ENCODE peak calls at places on chromosomes 16 and 17, in four cellular contexts. X is WTC11, L is HepG2, H is K562. W is an unnamed sample.

GRCh38 chr17:3965123-3965800 is 1.0 kb upstream of the ATP2A3 start:
- DNase-seq in L (no peak), H (peak), X (peak), W (peak)

GRCh38 chr16:72384651-72385050 is 212.7 kb upstream of the PMFBP1 start:
- DNase-seq in X (no peak), H (no peak), L (no peak), W (no peak)

GRCh38 chr17:74076446-74076845 is 127.0 kb upstream of the RPL38 start:
- DNase-seq in L (no peak), H (no peak), X (no peak), W (no peak)

GRCh38 chr17:49959183-49959935 is 9.6 kb upstream of the DLX4 start:
- DNase-seq in L (no peak), X (peak), H (peak), W (no peak)

GRCh38 chr16:48511071-48511540 is 98.9 kb downstream of the N4BP1 start:
- DNase-seq in X (no peak), L (no peak), H (no peak), W (no peak)

GRCh38 chr17:79982986-79983385 is 52.7 kb downstream of the TBC1D16 start:
- DNase-seq in L (no peak), H (no peak), X (peak), W (no peak)

GRCh38 chr17:76968707-76969597 is 100.7 kb downstream of the MGAT5B start:
- DNase-seq in L (no peak), X (peak), H (peak), W (peak)

GRCh38 chr17:27810902-27811557 is 10.7 kb upstream of the NOS2 start:
- DNase-seq in L (no peak), H (no peak), X (no peak), W (no peak)

GRCh38 chr16:49623501-49624266 is 232.2 kb downstream of the ZNF423 start:
- DNase-seq in L (no peak), H (no peak), X (no peak), W (no peak)

GRCh38 chr16:67207857-67208524 is 9.1 kb downstream of the ELMO3 start:
- DNase-seq in L (no peak), H (peak), X (no peak), W (peak)

GRCh38 chr16:88992351-88993005 is 15.5 kb upstream of the CBFA2T3 start:
- DNase-seq in X (no peak), L (no peak), H (peak), W (no peak)

GRCh38 chr17:34542700-34543336 is 36.6 kb upstream of the TMEM132E start:
- DNase-seq in X (peak), L (no peak), H (peak), W (peak)

GRCh38 chr16:57084257-57084770 is 8.1 kb upstream of the CPNE2 start:
- DNase-seq in X (peak), H (peak), L (peak), W (peak)
- TF ChIP-seq FOXJ3 in X (no peak), H (no peak), L (no peak), W (no peak)

GRCh38 chr17:72975509-72975908 is 117.0 kb downstream of the SLC39A11 start:
- DNase-seq in X (no peak), L (no peak), H (no peak), W (no peak)

GRCh38 chr17:72978593-72979218 is 113.8 kb downstream of the SLC39A11 start:
- DNase-seq in X (no peak), H (peak), L (no peak), W (peak)

GRCh38 chr17:72974605-72975232 is 117.8 kb downstream of the SLC39A11 start:
- DNase-seq in L (peak), X (no peak), H (no peak), W (no peak)

GRCh38 chr17:72977768-72978417 is 114.6 kb downstream of the SLC39A11 start:
- DNase-seq in X (no peak), L (no peak), H (peak), W (no peak)

DNA sequence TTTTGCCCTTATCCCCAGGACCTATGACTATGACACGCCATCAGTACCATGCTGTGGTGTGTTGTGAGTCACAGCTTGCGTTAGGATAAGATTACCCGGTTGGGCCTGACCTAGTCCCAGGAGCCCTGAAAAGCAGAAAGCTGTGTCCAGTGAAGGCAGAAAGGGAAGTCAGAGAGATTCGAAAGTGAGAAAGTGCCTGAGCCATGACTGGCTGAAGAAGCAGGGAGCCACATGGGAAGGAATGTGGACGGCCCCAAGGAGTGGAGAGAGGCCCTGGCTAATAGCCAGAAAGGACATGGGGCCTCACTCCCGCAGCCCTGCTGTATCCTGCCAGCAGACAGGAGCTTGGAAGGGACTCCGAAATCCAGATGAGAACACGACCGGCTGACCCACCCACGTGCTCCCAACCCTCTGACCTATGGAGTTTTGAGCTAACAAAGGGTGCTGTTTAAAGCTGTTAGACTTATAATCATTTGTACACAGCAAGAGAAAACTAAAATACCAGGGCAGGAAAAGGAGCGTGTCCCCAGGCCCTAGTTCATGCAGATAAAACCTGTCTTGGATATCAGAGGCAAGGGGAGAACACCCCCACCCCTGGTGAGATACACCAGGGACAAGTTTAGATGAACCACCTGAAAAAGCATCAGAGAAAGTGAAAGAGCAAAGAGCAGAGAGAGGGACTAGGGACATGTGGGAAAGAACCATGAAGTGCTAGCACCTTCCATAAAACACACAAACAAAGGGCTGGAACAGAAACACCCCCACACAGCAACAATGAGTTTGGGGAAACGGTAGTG is 115.3 kb downstream of the SLC39A11 start:
- DNase-seq in H (peak), X (no peak), L (no peak), W (no peak)
- TF ChIP-seq FOXJ3 in H (no peak), X (no peak), L (no peak), W (no peak)

DNA sequence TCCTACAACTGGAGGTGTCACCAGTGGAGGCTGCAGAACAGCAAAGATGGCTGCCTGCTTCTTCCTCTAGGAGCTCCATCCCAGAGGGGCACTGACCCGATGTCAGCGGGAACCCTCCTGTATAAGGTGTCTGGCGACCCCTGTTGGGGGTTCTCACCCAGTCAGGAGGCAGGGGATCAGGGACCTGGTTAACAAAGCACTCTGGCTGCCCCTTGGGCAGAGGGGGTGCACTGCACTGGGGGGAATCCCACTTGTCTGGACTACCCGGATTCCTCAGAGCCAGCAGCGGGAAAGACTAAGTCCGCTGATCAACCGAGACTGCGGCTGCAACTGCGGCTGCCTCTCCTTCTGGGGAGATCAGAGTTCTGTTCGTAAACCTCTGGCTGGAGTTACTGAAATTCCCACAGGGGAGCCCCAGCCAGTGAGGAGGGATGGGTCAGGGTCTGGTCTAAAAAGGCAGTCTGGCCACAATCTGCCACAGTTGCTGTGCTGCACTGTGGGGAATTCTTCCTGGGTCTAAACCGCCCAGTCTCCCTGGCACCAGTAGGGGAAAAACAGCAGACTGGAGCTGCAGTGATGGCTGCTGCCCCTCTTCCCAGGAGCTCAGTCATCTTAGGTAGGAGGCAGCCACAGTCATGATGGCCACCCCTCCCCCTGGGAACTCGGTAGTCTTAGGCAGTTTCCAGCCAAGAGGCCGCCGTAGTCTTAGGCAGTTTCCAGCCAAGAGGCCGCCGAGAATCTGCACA is 213.4 kb downstream of the CYB561 start:
- DNase-seq in L (no peak), X (peak), H (peak), W (no peak)
- TF ChIP-seq FOXJ3 in L (no peak), X (no peak), H (no peak), W (no peak)

DNA sequence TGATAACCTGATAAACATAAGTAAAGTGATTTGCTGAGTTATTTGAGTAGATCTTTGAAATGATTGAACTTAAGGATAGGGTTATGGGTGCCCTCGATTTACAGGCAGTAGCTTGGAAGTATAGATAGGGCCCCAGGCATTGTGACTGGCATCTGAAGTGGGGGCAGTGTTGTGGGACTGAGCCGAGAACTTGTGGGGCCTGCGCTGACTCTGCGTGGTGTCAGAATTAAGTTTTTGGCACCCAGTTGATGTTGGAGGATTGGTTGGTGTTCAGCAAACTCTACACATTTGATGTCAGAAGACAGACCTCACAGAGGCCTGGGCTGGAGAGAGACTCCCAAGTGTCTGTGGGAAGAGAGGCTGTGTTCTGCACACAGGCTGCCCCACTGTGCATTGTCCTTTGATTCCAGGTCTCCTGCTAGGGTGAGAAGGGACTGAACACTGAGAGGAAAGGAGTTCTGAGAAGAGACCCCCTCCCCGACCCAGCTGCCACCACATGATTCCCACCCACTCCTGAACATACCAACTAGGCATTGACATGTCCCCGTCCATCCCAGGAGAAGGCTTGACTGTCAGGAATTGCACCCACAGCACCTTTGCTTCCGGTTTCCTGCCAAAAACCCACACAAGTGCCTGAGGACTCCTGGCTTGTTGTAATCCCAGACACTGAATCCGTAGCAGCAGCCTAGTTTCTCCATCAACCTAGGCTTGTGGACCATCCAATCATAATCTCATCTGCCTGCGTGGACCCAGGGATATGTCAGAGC is 4.5 kb downstream of the ZNF267 start:
- DNase-seq in H (no peak), L (no peak), X (no peak), W (no peak)
- TF ChIP-seq FOXJ3 in H (no peak), L (no peak), X (no peak), W (no peak)

GRCh38 chr17:42672038-42672437 is 4.8 kb downstream of the PLEKHH3 start:
- DNase-seq in L (no peak), H (no peak), X (no peak), W (no peak)
- TF ChIP-seq FOXJ3 in L (no peak), H (no peak), X (no peak), W (no peak)

DNA sequence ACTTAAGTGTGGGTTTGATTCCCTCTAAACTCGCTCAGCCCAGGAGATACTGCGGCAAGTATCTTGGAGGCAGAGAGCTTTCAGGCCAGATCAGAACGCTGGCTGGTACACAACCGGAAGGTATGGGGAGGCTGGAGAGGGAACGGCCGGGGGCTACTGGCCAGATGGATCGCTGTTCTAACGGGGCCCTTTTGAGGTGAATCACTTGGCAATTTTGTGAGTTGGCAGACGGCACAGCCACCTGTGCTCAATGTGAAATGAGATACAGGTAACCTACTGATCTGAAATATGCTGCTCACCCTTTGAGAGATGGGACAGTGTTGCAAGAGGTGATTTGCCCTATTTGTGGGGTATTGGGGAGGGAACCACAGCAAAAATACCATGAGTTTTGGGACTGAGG is 622.9 kb upstream of the RBFOX1 start:
- DNase-seq in X (no peak), H (no peak), L (no peak), W (no peak)
- TF ChIP-seq FOXJ3 in X (no peak), H (no peak), L (no peak), W (no peak)

GRCh38 chr17:75877752-75878173 is 618 bp downstream of the TRIM47 start:
- DNase-seq in H (peak), X (peak), L (peak), W (peak)

GRCh38 chr17:75876190-75876937 is 2.0 kb downstream of the TRIM47 start:
- DNase-seq in X (peak), H (no peak), L (peak), W (peak)

GRCh38 chr17:75875940-75876189 is 2.5 kb downstream of the TRIM47 start:
- DNase-seq in X (no peak), L (no peak), H (no peak), W (peak)

GRCh38 chr17:75876938-75877751 is 1.2 kb downstream of the TRIM47 start:
- DNase-seq in X (no peak), H (no peak), L (peak), W (peak)

DNA sequence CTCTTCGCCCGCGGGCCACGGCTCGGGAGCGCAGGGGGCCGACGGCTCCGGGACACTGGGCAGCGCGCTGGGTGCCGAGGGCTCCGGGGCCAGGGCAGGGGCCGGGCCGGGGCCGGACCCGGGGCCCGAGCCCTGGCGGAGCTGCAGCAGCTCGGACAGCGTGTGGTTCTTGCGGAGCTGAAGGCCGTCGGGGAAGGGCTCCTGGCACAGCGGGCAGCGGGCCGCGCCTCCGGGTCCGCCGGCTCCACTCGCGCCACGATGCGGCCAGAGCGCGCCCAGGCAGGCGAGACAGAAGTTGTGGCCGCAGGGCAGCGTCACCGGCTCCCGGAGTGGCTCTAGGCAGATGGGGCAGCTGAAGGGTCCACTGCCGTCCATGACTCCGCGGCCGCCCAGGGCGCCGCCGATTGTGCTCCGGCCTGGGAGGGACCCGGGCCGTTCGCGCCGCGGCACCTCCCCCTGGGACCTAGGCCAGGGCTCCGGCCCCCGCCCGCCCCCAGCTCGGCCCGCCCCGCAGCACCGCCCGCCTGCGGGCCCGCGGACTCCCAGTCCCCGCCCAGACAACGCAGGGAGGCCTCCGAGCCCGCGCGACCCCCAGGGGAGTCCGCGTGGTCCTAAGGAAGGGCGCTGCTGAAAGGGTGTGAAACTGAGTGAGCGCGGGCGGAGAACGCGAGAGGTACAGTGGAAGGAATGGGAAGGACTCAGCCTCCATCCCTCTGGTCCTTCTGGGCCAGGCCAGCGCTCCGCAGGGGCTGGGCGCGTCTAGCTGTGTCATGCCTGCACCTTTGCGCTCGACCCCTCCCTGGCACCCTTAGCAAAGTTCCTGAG is at the start of gene TRIM47:
- DNase-seq in L (peak), X (peak), H (peak), W (peak)
- TF ChIP-seq FOXJ3 in L (no peak), X (no peak), H (no peak), W (no peak)

GRCh38 chr17:78365561-78366108 is 5.8 kb upstream of the SOCS3 start:
- DNase-seq in X (peak), L (peak), H (no peak), W (no peak)
- TF ChIP-seq FOXJ3 in X (no peak), L (no peak), H (no peak), W (no peak)